ENCODE peak calls at places on chromosomes 5 and 9, in six cellular contexts. D is IMR-90, O is Karpas-422, Y is PC-3, V is GM23248, I is SK-N-SH. L is an unnamed sample.

GRCh38 chr9:34961574-34962480 is 3.7 kb downstream of the PHF24 start:
- DNase-seq in D (peak; percentile 80), O (no peak), Y (peak; percentile 41), V (peak; percentile 75), I (no peak), L (no peak)

GRCh38 chr5:163894645-163895044 is 389.2 kb downstream of the MAT2B start:
- DNase-seq in D (peak; percentile 94), O (no peak), Y (peak; percentile 34), V (peak; percentile 76), I (no peak), L (no peak)

GRCh38 chr5:36683821-36684434 is 77.5 kb downstream of the SLC1A3 start:
- DNase-seq in D (peak; percentile 50), O (no peak), Y (no peak), V (peak; percentile 76), I (peak; percentile 86), L (no peak)

GRCh38 chr5:5678909-5679308 is 256.4 kb downstream of the ICE1 start:
- DNase-seq in D (no peak), O (no peak), Y (peak; percentile 19), V (no peak), I (no peak), L (no peak)

GRCh38 chr9:24036459-24036858 is 210.4 kb upstream of the ELAVL2 start:
- DNase-seq in D (no peak), O (no peak), Y (no peak), V (no peak), I (no peak), L (no peak)

GRCh38 chr9:123368481-123369153 is 12.6 kb downstream of the CRB2 start:
- DNase-seq in D (no peak), O (no peak), Y (no peak), V (no peak), I (peak; percentile 32), L (no peak)

GRCh38 chr5:139456776-139457175 is 5.8 kb downstream of the ECSCR start:
- DNase-seq in D (no peak), O (no peak), Y (no peak), V (no peak), I (no peak), L (no peak)

GRCh38 chr5:175687231-175687701 is 29.4 kb downstream of the HRH2 start:
- DNase-seq in D (no peak), O (no peak), Y (no peak), V (no peak), I (no peak), L (no peak)

GRCh38 chr9:69155341-69156030 is 18.6 kb upstream of the TJP2 start:
- DNase-seq in D (no peak), O (no peak), Y (peak; percentile 78), V (no peak), I (no peak), L (no peak)

GRCh38 chr9:124222918-124223720 is 34.6 kb upstream of the NEK6 start:
- DNase-seq in D (peak; percentile 38), O (peak; percentile 73), Y (peak; percentile 82), V (peak; percentile 61), I (no peak), L (no peak)

GRCh38 chr5:78359831-78360673 is at the start of gene SCAMP1:
- DNase-seq in D (peak; percentile 92), O (peak; percentile 97), Y (peak; percentile 90), V (peak; percentile 95), I (peak; percentile 97), L (peak; percentile 94)

GRCh38 chr5:14362511-14362910 is 219.1 kb upstream of the OTULINL start:
- DNase-seq in D (no peak), O (no peak), Y (no peak), V (no peak), I (no peak), L (no peak)

GRCh38 chr9:4206718-4207117 is 93.2 kb downstream of the GLIS3 start:
- DNase-seq in D (no peak), O (no peak), Y (no peak), V (no peak), I (no peak), L (no peak)

GRCh38 chr5:34550255-34550654 is 105.9 kb upstream of the RAI14 start:
- DNase-seq in D (no peak), O (no peak), Y (no peak), V (no peak), I (no peak), L (no peak)

GRCh38 chr5:151799407-151799806 is 27.7 kb downstream of the G3BP1 start:
- DNase-seq in D (peak; percentile 51), O (no peak), Y (peak; percentile 26), V (peak; percentile 58), I (no peak), L (no peak)

GRCh38 chr5:82802954-82803353 is 274.2 kb downstream of the TMEM167A start:
- DNase-seq in D (no peak), O (no peak), Y (no peak), V (no peak), I (no peak), L (no peak)

GRCh38 chr9:127536499-127536898 is 75.6 kb upstream of the STXBP1 start:
- DNase-seq in D (no peak), O (no peak), Y (no peak), V (no peak), I (no peak), L (no peak)

GRCh38 chr9:37372839-37373238 is 49.7 kb upstream of the GRHPR start:
- DNase-seq in D (no peak), O (peak; percentile 66), Y (no peak), V (no peak), I (no peak), L (no peak)

GRCh38 chr9:122866079-122866478 is 37.7 kb upstream of the PDCL start:
- DNase-seq in D (no peak), O (no peak), Y (no peak), V (no peak), I (no peak), L (no peak)

GRCh38 chr5:16578474-16578883 is 38.3 kb downstream of the RETREG1 start:
- DNase-seq in D (no peak), O (no peak), Y (no peak), V (no peak), I (peak; percentile 9), L (no peak)

GRCh38 chr5:179805529-179806249 is 977 bp downstream of the MGAT4B start:
- DNase-seq in D (no peak), O (peak; percentile 87), Y (no peak), V (peak; percentile 82), I (peak; percentile 86), L (peak; percentile 65)

GRCh38 chr5:33829430-33829829 is 62.4 kb downstream of the ADAMTS12 start:
- DNase-seq in D (no peak), O (no peak), Y (no peak), V (no peak), I (no peak), L (no peak)

GRCh38 chr9:133163559-133164208 is at the start of gene GBGT1:
- DNase-seq in D (no peak), O (peak; percentile 78), Y (no peak), V (peak; percentile 53), I (peak; percentile 90), L (no peak)

GRCh38 chr9:94554078-94554438 is 825 bp upstream of the PCAT7 start:
- DNase-seq in D (no peak), O (no peak), Y (no peak), V (no peak), I (no peak), L (no peak)

GRCh38 chr9:112028242-112029221 is 131.9 kb downstream of the UGCG start:
- DNase-seq in D (no peak), O (no peak), Y (peak; percentile 36), V (no peak), I (no peak), L (no peak)

DNA sequence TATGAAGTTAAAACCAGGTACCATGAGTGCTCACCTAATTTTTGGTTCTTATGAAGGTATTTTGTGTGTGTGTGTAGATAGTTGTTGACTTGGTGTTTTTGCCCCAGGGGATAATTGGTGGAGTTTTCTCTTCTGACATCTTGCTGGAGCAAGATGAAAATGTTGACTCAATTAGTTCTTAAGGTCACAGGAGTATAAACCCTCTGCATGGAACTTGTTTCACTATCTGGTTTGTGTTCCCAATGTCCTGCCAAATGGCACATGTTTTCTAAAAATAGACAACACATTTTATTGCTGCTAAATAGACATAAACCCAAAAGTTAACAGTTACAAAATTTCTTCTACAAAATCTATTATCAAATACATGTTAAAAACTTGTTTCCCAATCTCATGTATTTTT is 180.9 kb downstream of the FAM170A start:
- DNase-seq in D (no peak), O (no peak), Y (no peak), V (no peak), I (no peak), L (no peak)
- H3K4me3 ChIP-seq in D (no peak overlapping the region), O (no peak overlapping the region), Y (no peak overlapping the region), V (no peak overlapping the region), I (no peak overlapping the region), L (no peak overlapping the region)

DNA sequence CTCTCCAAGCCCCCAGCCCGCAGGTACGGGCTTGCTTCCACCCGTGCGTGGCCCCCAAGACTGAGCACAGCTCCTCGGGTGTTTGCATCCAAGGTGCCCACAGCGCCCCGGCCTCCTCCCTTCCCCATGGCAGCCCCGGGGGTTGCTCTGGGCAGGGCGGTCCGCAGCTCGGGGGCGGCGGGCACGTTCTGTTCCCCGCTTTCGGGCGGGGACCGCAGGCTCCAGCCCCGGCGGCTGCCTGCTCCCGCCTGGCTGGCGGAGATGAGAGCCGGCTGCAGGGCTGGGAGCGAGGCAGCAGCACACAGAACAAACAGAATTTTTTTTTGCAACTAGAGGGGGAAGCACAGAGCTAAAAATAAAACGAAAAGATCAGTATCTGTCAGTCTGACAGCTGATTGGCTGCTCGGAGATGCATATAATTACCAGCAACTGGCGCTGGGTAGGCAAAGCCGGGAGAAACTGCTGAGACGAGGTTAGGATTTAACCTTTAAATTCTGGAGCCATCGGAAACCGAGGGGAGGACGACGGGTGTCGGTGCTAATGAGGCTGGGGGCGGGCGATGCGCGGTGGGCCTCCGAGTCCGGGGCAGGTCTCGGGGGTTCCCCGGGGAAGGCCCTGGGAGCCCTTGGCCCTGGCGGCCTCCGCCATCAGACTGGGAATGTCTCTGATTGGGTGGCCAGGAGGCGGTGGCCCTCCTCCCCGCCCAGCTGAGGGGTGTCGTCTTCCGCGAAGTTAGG is 142.7 kb upstream of the IER5L start:
- DNase-seq in D (peak; percentile 82), O (peak; percentile 73), Y (peak; percentile 61), V (peak; percentile 90), I (peak; percentile 89), L (peak; percentile 78)
- H2AFZ ChIP-seq in D (peak overlapping the region; percentile 86), O (peak overlapping the region; percentile 36), Y (peak overlapping the region; percentile 95), V (peak overlapping the region; percentile 81), I (peak overlapping the region; percentile 76), L (peak overlapping the region; percentile 92)

DNA sequence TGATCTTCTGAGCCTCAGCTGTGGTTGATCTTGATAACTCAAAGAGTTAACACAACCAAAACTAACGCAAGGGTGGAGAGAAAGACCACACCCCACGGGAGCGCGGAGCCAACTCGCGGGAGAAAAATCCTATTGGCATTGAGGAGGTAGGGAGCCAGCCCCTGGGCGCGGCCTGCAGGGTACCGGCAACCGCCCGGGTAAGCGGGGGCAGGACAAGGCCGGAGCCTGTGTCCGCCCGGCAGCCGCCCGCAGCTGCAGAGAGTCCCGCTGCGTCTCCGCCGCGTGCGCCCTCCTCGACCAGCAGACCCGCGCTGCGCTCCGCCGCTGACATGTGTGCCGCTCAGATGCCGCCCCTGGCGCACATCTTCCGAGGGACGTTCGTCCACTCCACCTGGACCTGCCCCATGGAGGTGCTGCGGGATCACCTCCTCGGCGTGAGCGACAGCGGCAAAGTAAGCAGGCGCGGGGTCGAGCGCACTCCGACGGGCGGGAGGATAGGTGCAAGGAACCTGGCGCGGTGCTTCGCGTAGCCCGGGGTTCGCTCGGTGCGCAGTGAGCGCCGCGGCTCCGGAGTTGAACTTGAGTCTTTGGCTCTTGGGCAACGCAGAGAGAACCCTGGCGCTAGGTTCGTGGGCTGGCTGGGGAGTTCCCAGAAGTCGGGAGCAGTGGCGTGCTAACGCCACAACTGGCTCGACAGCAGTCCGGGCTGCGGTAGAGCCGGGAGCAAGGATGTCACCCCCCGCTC is at the start of gene GDA:
- DNase-seq in D (no peak), O (no peak), Y (no peak), V (peak; percentile 10), I (no peak), L (no peak)
- H3K4me3 ChIP-seq in D (no peak within 1 kb of the TSS), O (no peak within 1 kb of the TSS), Y (no peak within 1 kb of the TSS), V (peak within 1 kb of the TSS; percentile 26), I (no peak within 1 kb of the TSS), L (no peak within 1 kb of the TSS)

GRCh38 chr5:128441165-128441564 is 96.9 kb downstream of the FBN2 start:
- DNase-seq in D (no peak), O (no peak), Y (no peak), V (no peak), I (no peak), L (no peak)
- H2AFZ ChIP-seq in D (no peak overlapping the region), O (no peak overlapping the region), Y (no peak overlapping the region), V (no peak overlapping the region), I (no peak overlapping the region), L (no peak overlapping the region)

L was measured in MM.1S.